ENCODE peak calls at places on chromosomes 4 and X, in six cellular contexts. T is CD4-positive, alpha-beta T cell; C is lower leg skin; N is heart left ventricle; Z is endothelial cell; Q is cardiac fibroblast. A is an unnamed sample.

GRCh38 chrX:130874751-130875150 is 28.3 kb downstream of the ENOX2 start:
- DNase-seq in T (no peak), C (no peak), N (no peak), Z (no peak), Q (peak), A (no peak)

GRCh38 chr4:188372856-188373255 is 233.6 kb downstream of the TRIML1 start:
- DNase-seq in T (no peak), C (no peak), N (no peak), Z (no peak), Q (peak), A (no peak)

GRCh38 chrX:45851434-45851991 is 650.8 kb upstream of the DIPK2B start:
- DNase-seq in T (peak), C (no peak), N (no peak), Z (peak), Q (no peak), A (peak)

GRCh38 chr4:77636902-77637301 is 31.3 kb downstream of the CXCL13 start:
- DNase-seq in T (no peak), C (no peak), N (no peak), Z (no peak), Q (peak), A (no peak)

GRCh38 chr4:113881256-113881655 is 98.2 kb downstream of the ARSJ start:
- DNase-seq in T (no peak), C (no peak), N (no peak), Z (no peak), Q (peak), A (no peak)

GRCh38 chr4:168794092-168794707 is 215.9 kb downstream of the CBR4 start:
- DNase-seq in T (no peak), C (no peak), N (no peak), Z (no peak), Q (no peak), A (no peak)

GRCh38 chrX:55489315-55490009 is at the start of gene USP51:
- DNase-seq in T (no peak), C (peak), N (peak), Z (peak), Q (peak), A (peak)

GRCh38 chr4:12697970-12698369 is 786.2 kb downstream of the RAB28 start:
- DNase-seq in T (no peak), C (no peak), N (no peak), Z (no peak), Q (no peak), A (no peak)

GRCh38 chr4:40918330-40918729 is 168.6 kb downstream of the NSUN7 start:
- DNase-seq in T (no peak), C (peak), N (peak), Z (no peak), Q (peak), A (no peak)

GRCh38 chr4:96916731-96917130 is 1076.8 kb downstream of the PDHA2 start:
- DNase-seq in T (no peak), C (no peak), N (no peak), Z (no peak), Q (no peak), A (no peak)

GRCh38 chr4:82777857-82778525 is 20.6 kb downstream of the SCD5 start:
- DNase-seq in T (no peak), C (peak), N (no peak), Z (no peak), Q (no peak), A (no peak)

GRCh38 chrX:9133426-9133825 is 99.5 kb upstream of the FAM9B start:
- DNase-seq in T (no peak), C (no peak), N (no peak), Z (no peak), Q (peak), A (no peak)

GRCh38 chr4:2604614-2605013 is 68.2 kb downstream of the FAM193A start:
- DNase-seq in T (no peak), C (no peak), N (no peak), Z (no peak), Q (no peak), A (no peak)

GRCh38 chr4:174222266-174222872 is 61.1 kb downstream of the FBXO8 start:
- DNase-seq in T (no peak), C (no peak), N (no peak), Z (no peak), Q (peak), A (no peak)

GRCh38 chr4:168432419-168433146 is 47.7 kb downstream of the DDX60L start:
- DNase-seq in T (no peak), C (no peak), N (no peak), Z (no peak), Q (no peak), A (no peak)

GRCh38 chrX:20066968-20067708 is 49.6 kb downstream of the MAP7D2 start:
- DNase-seq in T (no peak), C (no peak), N (no peak), Z (peak), Q (peak), A (no peak)

GRCh38 chr4:70183168-70183939 is 12.2 kb upstream of the ODAM start:
- DNase-seq in T (no peak), C (no peak), N (no peak), Z (peak), Q (peak), A (no peak)

GRCh38 chr4:121256346-121256745 is 92.2 kb upstream of the TNIP3 start:
- DNase-seq in T (no peak), C (no peak), N (no peak), Z (no peak), Q (peak), A (no peak)

GRCh38 chr4:30717208-30718020 is 2.8 kb upstream of the PCDH7 start:
- DNase-seq in T (no peak), C (peak), N (peak), Z (peak), Q (peak), A (peak)

GRCh38 chr4:2263701-2264321 is 1.9 kb upstream of the MXD4 start:
- DNase-seq in T (no peak), C (no peak), N (no peak), Z (no peak), Q (no peak), A (no peak)

GRCh38 chrX:20414781-20415445 is 148.2 kb upstream of the RPS6KA3 start:
- DNase-seq in T (no peak), C (no peak), N (no peak), Z (no peak), Q (no peak), A (no peak)

GRCh38 chr4:173014113-173014558 is 154.5 kb upstream of the GALNT7 start:
- DNase-seq in T (no peak), C (no peak), N (no peak), Z (peak), Q (peak), A (no peak)

GRCh38 chrX:69028761-69029120 is 136.5 kb downstream of the PJA1 start:
- DNase-seq in T (no peak), C (peak), N (no peak), Z (no peak), Q (no peak), A (no peak)

GRCh38 chrX:46180258-46180687 is 364.9 kb downstream of the ZNF674 start:
- DNase-seq in T (no peak), C (no peak), N (no peak), Z (no peak), Q (peak), A (no peak)

GRCh38 chr4:176588436-176588835 is 204.3 kb downstream of the VEGFC start:
- DNase-seq in T (no peak), C (no peak), N (no peak), Z (no peak), Q (no peak), A (no peak)

GRCh38 chr4:129246850-129247542 is 151.0 kb downstream of the C4orf33 start:
- DNase-seq in T (no peak), C (no peak), N (no peak), Z (no peak), Q (no peak), A (no peak)

GRCh38 chr4:3679851-3680311 is 86.3 kb upstream of the ADRA2C start:
- DNase-seq in T (no peak), C (no peak), N (no peak), Z (no peak), Q (no peak), A (peak)

GRCh38 chr4:183517781-183518180 is 12.9 kb downstream of the ING2 start:
- DNase-seq in T (no peak), C (no peak), N (no peak), Z (no peak), Q (no peak), A (no peak)

GRCh38 chr4:160370046-160370445 is 1267.2 kb downstream of the RAPGEF2 start:
- DNase-seq in T (no peak), C (no peak), N (no peak), Z (no peak), Q (no peak), A (no peak)

GRCh38 chr4:61374612-61374920 is 174.4 kb downstream of the ADGRL3 start:
- DNase-seq in T (no peak), C (no peak), N (no peak), Z (no peak), Q (no peak), A (no peak)

GRCh38 chrX:87338510-87338909 is 179.1 kb upstream of the KLHL4 start:
- DNase-seq in T (no peak), C (no peak), N (no peak), Z (no peak), Q (peak), A (no peak)

GRCh38 chr4:1122501-1122900 is 9.1 kb upstream of the RNF212 start:
- DNase-seq in T (no peak), C (peak), N (no peak), Z (no peak), Q (no peak), A (no peak)

GRCh38 chr4:89562715-89563114 is 255.1 kb upstream of the GPRIN3 start:
- DNase-seq in T (no peak), C (no peak), N (no peak), Z (no peak), Q (no peak), A (no peak)

GRCh38 chr4:79723507-79723906 is 315.5 kb upstream of the GK2 start:
- DNase-seq in T (no peak), C (no peak), N (no peak), Z (no peak), Q (no peak), A (no peak)

GRCh38 chr4:73705056-73705432 is 35.3 kb upstream of the CXCL8 start:
- DNase-seq in T (no peak), C (no peak), N (no peak), Z (no peak), Q (peak), A (no peak)

GRCh38 chr4:91258326-91258725 is 1045.4 kb upstream of the GRID2 start:
- DNase-seq in T (no peak), C (no peak), N (no peak), Z (no peak), Q (no peak), A (no peak)
- TF ChIP-seq CTCF in T (no peak), C (no peak), N (no peak), Z (no peak), Q (no peak), A (no peak)

DNA sequence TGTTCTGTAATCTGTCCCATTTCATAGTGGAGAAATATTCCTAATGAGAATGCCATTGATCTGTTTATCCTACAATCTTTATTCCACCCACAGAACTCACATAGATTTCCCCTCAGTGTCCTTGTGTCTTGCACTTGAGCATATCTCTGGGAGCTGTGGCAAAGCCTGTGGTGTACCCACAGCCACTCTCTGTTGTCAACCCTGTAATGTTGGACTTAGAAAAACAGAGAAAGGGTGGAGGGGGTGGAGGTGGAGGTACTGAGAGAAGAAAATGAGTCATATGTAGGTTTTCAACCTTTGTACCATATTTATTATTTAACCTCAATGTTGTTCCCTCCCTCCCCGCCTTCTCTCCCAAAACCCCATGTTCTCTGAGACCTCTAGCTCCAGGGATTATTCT is 46.9 kb upstream of the TLL1 start:
- DNase-seq in T (no peak), C (no peak), N (no peak), Z (no peak), Q (no peak), A (no peak)
- TF ChIP-seq CTCF in T (no peak), C (no peak), N (no peak), Z (no peak), Q (no peak), A (no peak)

GRCh38 chr4:88029556-88029955 is 22.1 kb downstream of the PKD2 start:
- DNase-seq in T (no peak), C (no peak), N (no peak), Z (no peak), Q (no peak), A (no peak)

GRCh38 chr4:88035292-88035691 is 27.9 kb downstream of the PKD2 start:
- DNase-seq in T (no peak), C (no peak), N (no peak), Z (no peak), Q (no peak), A (no peak)

GRCh38 chr4:88037447-88037846 is 30.0 kb downstream of the PKD2 start:
- DNase-seq in T (no peak), C (no peak), N (no peak), Z (no peak), Q (no peak), A (no peak)

GRCh38 chr4:88030565-88031310 is 23.3 kb downstream of the PKD2 start:
- DNase-seq in T (no peak), C (no peak), N (no peak), Z (no peak), Q (no peak), A (no peak)

DNA sequence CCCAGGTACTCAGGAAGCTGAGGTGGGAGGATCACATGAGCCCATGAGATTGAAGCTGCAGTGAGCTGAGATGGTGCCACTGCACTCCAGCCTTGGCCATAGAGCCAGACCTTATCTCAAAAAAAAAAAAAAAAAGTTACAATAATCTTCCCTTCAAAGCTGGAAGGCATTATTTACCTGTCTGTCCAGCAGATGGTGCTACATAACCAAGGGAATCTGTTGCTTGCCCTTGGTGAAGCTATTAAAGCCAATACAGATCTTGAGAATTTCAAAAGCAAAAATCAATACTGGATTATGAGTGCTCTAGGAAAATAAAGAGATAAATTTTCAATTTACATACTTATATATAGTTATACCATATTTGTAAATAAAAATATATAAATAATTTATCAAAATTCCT is 25.9 kb downstream of the PKD2 start:
- DNase-seq in T (no peak), C (no peak), N (peak), Z (peak), Q (peak), A (no peak)
- TF ChIP-seq CTCF in T (peak), C (no peak), N (peak), Z (peak), Q (peak), A (peak)

GRCh38 chr4:78669453-78669852 is 106.7 kb upstream of the BMP2K start:
- DNase-seq in T (no peak), C (no peak), N (no peak), Z (no peak), Q (no peak), A (no peak)
- TF ChIP-seq CTCF in T (no peak), C (no peak), N (no peak), Z (peak), Q (peak), A (peak)

DNA sequence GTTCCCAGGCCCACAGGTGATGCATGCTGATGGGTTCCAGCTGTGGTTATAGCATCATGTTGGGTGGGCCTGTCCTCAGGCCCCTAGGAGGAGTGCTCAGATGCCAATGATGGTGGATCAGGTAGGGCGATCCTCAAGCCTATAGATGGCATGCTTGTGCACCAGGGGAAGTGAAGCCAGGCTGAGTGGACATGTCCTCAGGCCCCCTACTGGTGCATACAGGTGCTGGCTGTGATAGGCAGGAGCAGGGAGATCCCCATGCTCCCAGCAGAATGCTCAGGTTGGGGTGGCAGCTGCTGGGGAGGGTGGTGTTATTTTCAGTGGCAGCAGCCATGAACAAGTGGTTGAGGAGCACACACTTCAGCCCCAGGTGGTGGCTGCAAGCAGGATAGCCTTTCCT is 96.0 kb downstream of the SMARCA1 start:
- DNase-seq in T (no peak), C (no peak), N (no peak), Z (no peak), Q (no peak), A (no peak)
- TF ChIP-seq CTCF in T (no peak), C (no peak), N (no peak), Z (no peak), Q (no peak), A (no peak)

GRCh38 chr4:42277291-42277690 is 120.0 kb upstream of the SHISA3 start:
- DNase-seq in T (no peak), C (no peak), N (no peak), Z (no peak), Q (no peak), A (no peak)

GRCh38 chr4:42282081-42282901 is 115.0 kb upstream of the SHISA3 start:
- DNase-seq in T (no peak), C (no peak), N (peak), Z (peak), Q (peak), A (peak)

GRCh38 chr4:42281324-42282020 is 115.8 kb upstream of the SHISA3 start:
- DNase-seq in T (no peak), C (no peak), N (no peak), Z (no peak), Q (no peak), A (no peak)

GRCh38 chr4:42280327-42281095 is 116.8 kb upstream of the SHISA3 start:
- DNase-seq in T (no peak), C (no peak), N (no peak), Z (peak), Q (peak), A (no peak)

GRCh38 chr4:42278709-42279324 is 118.5 kb upstream of the SHISA3 start:
- DNase-seq in T (no peak), C (no peak), N (no peak), Z (no peak), Q (no peak), A (no peak)
- TF ChIP-seq CTCF in T (no peak), C (no peak), N (no peak), Z (no peak), Q (no peak), A (no peak)

GRCh38 chrX:27694667-27695066 is 104.5 kb downstream of the DCAF8L2 start:
- DNase-seq in T (no peak), C (no peak), N (no peak), Z (no peak), Q (no peak), A (no peak)
- TF ChIP-seq CTCF in T (no peak), C (no peak), N (no peak), Z (no peak), Q (no peak), A (no peak)

A was measured in mesothelial cell of epicardium.